ENCODE peak calls at places on chromosomes 5 and 9, in seven cellular contexts. O, H, E, Q, F, L and A are unnamed samples. For H3K4me1, the result is how much of the 10 kb centered on the place peaks cover.

GRCh38 chr5:152332696-152333095 is 72.4 kb downstream of the NMUR2 start:
- DNase-seq in O (no peak), H (no peak), E (no peak), Q (no peak), F (no peak), L (no peak), A (no peak)

GRCh38 chr9:84669293-84670105 is at the start of gene NTRK2:
- DNase-seq in O (no peak), H (peak), E (no peak), Q (peak), F (no peak), L (peak), A (no peak)

GRCh38 chr5:164627051-164627450 is 1121.6 kb downstream of the MAT2B start:
- DNase-seq in O (no peak), H (no peak), E (no peak), Q (no peak), F (no peak), L (no peak), A (no peak)

GRCh38 chr5:98872679-98873078 is 56.1 kb downstream of the CHD1 start:
- DNase-seq in O (peak), H (no peak), E (no peak), Q (no peak), F (no peak), L (peak), A (no peak)

GRCh38 chr5:35608881-35609779 is 8.5 kb upstream of the SPEF2 start:
- DNase-seq in O (no peak), H (no peak), E (no peak), Q (no peak), F (no peak), L (no peak), A (no peak)

GRCh38 chr9:133919253-133920115 is 72.6 kb downstream of the VAV2 start:
- DNase-seq in O (no peak), H (no peak), E (no peak), Q (peak), F (no peak), L (peak), A (no peak)

GRCh38 chr5:90590-91547 is 1.1 kb upstream of the PLEKHG4B start:
- DNase-seq in O (no peak), H (no peak), E (peak), Q (no peak), F (no peak), L (no peak), A (no peak)

GRCh38 chr9:16121593-16121992 is 568.8 kb downstream of the CCDC171 start:
- DNase-seq in O (no peak), H (no peak), E (no peak), Q (no peak), F (no peak), L (peak), A (no peak)

GRCh38 chr5:9112520-9113291 is 433.2 kb downstream of the SEMA5A start:
- DNase-seq in O (no peak), H (no peak), E (no peak), Q (no peak), F (no peak), L (peak), A (no peak)

GRCh38 chr5:174074369-174074768 is 28.9 kb downstream of the NSG2 start:
- DNase-seq in O (no peak), H (no peak), E (no peak), Q (no peak), F (no peak), L (no peak), A (no peak)

GRCh38 chr9:122334916-122335315 is 35.9 kb upstream of the PTGS1 start:
- DNase-seq in O (no peak), H (no peak), E (no peak), Q (no peak), F (no peak), L (peak), A (no peak)

GRCh38 chr5:41851116-41851515 is 19.1 kb downstream of the OXCT1 start:
- DNase-seq in O (no peak), H (no peak), E (no peak), Q (no peak), F (no peak), L (no peak), A (no peak)

GRCh38 chr9:35385042-35385441 is 104.9 kb upstream of the RUSC2 start:
- DNase-seq in O (no peak), H (no peak), E (no peak), Q (no peak), F (no peak), L (peak), A (no peak)

GRCh38 chr9:10331157-10331556 is 281.6 kb downstream of the PTPRD start:
- DNase-seq in O (no peak), H (no peak), E (no peak), Q (no peak), F (no peak), L (no peak), A (no peak)

GRCh38 chr5:51384281-51384840 is 1.1 kb downstream of the ISL1 start:
- DNase-seq in O (no peak), H (no peak), E (no peak), Q (no peak), F (no peak), L (no peak), A (no peak)

GRCh38 chr9:128159784-128160602 is at the start of gene BBLN:
- DNase-seq in O (peak), H (peak), E (peak), Q (peak), F (peak), L (peak), A (peak)

GRCh38 chr5:122311888-122312669 is at the start of gene SNCAIP:
- DNase-seq in O (peak), H (peak), E (peak), Q (peak), F (peak), L (peak), A (peak)

GRCh38 chr5:133934822-133935793 is 33.3 kb downstream of the C5orf15 start:
- DNase-seq in O (no peak), H (peak), E (no peak), Q (no peak), F (no peak), L (no peak), A (no peak)

GRCh38 chr5:160054831-160055230 is 45.9 kb downstream of the TTC1 start:
- DNase-seq in O (no peak), H (no peak), E (no peak), Q (no peak), F (no peak), L (peak), A (no peak)

GRCh38 chr9:33510264-33511183 is 13.5 kb upstream of the ANKRD18B start:
- DNase-seq in O (peak), H (peak), E (peak), Q (peak), F (peak), L (peak), A (peak)

GRCh38 chr9:81320909-81321482 is 368.4 kb downstream of the TLE1 start:
- DNase-seq in O (no peak), H (no peak), E (no peak), Q (no peak), F (no peak), L (no peak), A (no peak)

GRCh38 chr5:158385982-158386381 is 527.0 kb upstream of the CLINT1 start:
- DNase-seq in O (no peak), H (no peak), E (no peak), Q (no peak), F (no peak), L (no peak), A (no peak)

GRCh38 chr5:94361832-94362754 is 256.3 kb downstream of the KIAA0825 start:
- DNase-seq in O (no peak), H (no peak), E (no peak), Q (no peak), F (no peak), L (no peak), A (no peak)

GRCh38 chr9:115204827-115205506 is 87.0 kb upstream of the TNC start:
- DNase-seq in O (no peak), H (no peak), E (no peak), Q (no peak), F (no peak), L (peak), A (no peak)

GRCh38 chr9:33506626-33507370 is 17.3 kb upstream of the ANKRD18B start:
- DNase-seq in O (peak), H (no peak), E (no peak), Q (no peak), F (no peak), L (peak), A (no peak)

DNA sequence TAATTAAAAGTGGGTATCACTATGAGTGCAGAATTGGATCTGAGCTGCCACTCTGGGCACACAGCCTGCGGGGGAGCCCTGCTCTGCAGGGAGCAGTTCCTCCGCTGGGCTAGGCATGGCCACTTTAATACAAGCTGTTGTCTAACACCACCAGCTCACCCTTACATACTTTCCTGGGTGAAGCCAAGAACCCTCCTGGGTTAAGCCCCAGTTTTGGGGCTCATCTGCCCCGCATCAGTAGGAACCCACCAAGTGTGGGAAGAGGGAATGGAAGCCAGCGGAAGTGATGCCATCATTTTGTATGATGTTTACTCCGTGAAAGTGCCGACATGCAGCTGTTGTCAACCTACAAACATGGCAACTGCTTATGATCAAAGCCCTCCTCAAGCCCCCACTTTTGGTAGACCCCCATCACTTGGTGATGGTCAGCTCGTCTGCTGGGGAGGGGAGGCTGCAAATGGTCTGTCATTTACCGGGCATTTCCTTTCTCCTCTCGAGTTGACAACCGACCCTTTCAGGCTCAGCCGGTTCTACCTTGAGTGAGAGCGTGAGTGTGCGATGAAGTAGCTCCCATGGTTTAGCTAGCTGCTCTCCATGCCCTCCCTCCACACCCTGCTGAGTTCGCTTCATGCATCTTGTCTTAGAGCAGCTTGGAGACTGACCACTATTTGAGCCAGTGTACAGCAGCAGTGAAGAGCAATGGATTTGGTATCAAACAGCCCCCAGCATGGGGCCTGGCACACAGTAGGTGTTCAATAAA is 95.3 kb upstream of the IER5L start:
- DNase-seq in O (no peak), H (peak), E (no peak), Q (peak), F (peak), L (no peak), A (no peak)
- H3K4me1 ChIP-seq in O (under half), H (half or more), E (under half), Q (under half), F (under half), L (under half), A (under half)

GRCh38 chr5:37789991-37790390 is 49.9 kb downstream of the GDNF start:
- DNase-seq in O (no peak), H (no peak), E (no peak), Q (no peak), F (no peak), L (peak), A (no peak)

GRCh38 chr5:37791321-37791720 is 48.5 kb downstream of the GDNF start:
- DNase-seq in O (no peak), H (no peak), E (no peak), Q (no peak), F (no peak), L (no peak), A (no peak)

GRCh38 chr5:37787742-37788141 is 52.1 kb downstream of the GDNF start:
- DNase-seq in O (no peak), H (no peak), E (no peak), Q (no peak), F (no peak), L (no peak), A (no peak)

GRCh38 chr5:37786416-37786815 is 53.4 kb downstream of the GDNF start:
- DNase-seq in O (no peak), H (no peak), E (no peak), Q (no peak), F (no peak), L (no peak), A (no peak)

DNA sequence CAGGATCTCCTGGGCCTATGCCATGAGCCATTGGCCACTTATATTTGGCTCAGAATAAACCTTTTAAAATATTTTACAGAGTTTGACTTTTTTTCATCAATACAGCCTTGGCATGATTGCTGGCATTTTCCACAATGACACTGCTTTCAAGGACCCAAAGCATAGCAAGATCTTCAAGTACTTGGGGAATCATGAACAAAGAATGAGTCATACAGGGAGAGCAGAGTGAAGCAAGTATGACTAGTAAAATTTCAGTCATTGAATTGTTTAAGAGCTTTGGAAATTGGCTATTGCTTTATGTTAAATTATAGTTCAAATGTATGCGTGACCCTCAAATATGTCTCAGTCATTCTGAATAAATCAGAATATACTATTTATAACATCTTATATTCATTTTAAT is 53.0 kb downstream of the GDNF start:
- DNase-seq in O (peak), H (no peak), E (no peak), Q (no peak), F (no peak), L (peak), A (no peak)
- H3K4me3 ChIP-seq in O (no peak), H (no peak), E (no peak), Q (no peak), F (no peak), L (no peak), A (no peak)

GRCh38 chr9:116572095-116572748 is 114.9 kb upstream of the TRIM32 start:
- DNase-seq in O (peak), H (no peak), E (peak), Q (peak), F (peak), L (peak), A (peak)
- TF ChIP-seq POLR2A in O (no peak), H (no peak), E (no peak), Q (no peak), F (no peak), L (peak), A (no peak)

GRCh38 chr9:124835026-124835501 is 18.2 kb upstream of the WDR38 start:
- DNase-seq in O (peak), H (no peak), E (peak), Q (peak), F (peak), L (peak), A (peak)
- H3K4me1 ChIP-seq in O (under half), H (under half), E (under half), Q (half or more), F (under half), L (under half), A (under half)

GRCh38 chr9:130933114-130934046 is 5.7 kb downstream of the FIBCD1 start:
- DNase-seq in O (no peak), H (no peak), E (no peak), Q (no peak), F (no peak), L (peak), A (no peak)
- H3K4me3 ChIP-seq in O (no peak), H (no peak), E (no peak), Q (no peak), F (peak), L (peak), A (no peak)

DNA sequence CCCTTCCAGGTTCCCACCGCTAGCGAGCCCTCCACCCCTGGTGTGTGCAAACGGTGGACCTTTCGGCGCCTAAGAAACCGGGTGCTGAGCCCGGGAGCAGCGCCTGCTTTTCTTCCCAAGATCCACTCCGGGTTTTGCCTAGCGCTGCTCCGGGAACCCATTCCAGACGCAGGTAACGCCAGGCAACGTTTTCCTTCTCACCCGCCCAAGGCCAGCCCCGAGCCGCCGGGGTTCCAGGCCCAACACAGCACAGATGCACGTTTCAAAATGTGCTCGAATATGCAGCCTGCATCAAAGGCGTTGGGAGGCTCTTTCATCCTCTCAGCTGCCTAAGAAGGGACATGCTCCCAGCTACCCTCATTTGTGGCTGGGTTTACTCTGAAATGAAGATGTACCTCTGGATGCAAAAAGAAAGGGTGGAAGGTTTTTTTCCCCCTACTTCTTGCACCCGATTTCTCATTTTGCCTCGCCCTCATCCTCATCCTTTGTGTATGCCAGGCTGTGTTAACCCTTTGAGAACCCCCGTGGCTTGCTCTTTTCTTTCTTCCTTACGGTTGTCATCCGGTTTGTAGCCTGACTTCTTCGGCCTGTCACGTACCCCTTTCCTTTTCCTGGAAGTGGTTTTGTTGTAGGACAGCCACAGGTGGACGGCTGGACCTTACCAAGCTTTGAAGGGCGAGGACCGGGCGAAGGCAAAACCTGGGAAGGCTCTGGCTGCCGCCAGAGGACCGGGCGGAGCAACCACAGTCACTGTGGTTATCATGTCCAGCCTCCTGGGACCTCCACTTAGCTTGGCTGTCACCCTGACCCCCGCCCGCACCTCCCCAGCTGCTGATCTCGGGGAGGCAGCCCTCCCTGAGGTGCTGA is 227.0 kb downstream of the SMARCA2 start:
- DNase-seq in O (peak), H (peak), E (peak), Q (peak), F (peak), L (peak), A (peak)
- TF ChIP-seq POLR2A in O (peak), H (no peak), E (no peak), Q (peak), F (no peak), L (no peak), A (peak)

DNA sequence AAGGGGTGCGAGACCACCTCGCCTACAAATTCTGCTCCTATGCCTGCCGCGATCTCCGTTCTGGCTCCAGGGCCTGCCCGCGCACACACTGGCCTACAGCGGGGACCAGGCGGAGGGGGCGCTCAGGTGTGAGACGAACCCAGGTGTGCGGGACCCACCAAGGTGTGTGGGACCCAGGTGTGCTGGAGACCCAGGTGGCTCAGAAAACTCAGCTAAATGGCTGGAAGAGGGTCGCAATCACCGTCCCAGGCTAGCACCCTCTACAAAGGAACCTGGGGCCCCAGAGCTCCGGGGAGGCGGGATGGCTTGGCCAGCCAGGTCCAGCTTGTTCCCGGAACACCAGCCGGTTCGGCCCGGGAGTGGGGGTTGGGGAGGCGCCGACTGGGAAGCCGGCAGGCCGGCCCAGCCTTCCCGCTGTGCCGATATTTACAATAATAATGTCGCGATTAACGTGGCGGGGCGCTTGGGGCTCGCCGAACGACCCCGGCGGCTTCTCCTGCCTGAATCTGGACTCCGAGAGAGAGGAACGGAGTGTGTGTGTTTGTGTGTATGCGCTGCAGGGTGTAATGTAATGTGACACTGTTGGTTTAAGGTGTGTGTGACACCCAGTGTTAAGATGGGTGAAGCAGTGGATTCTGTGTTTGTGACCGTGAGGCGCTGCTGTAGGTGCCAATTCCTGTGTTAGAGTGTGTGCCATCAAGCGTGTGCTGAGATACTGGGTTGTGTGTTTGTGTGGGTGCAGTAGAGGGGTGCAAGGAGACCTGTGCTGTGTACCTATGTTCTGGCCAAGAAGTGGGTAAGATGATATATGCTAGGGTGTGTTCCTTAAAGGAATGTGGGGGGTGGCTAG is 1.4 kb downstream of the PCDH1 start:
- DNase-seq in O (no peak), H (peak), E (peak), Q (no peak), F (no peak), L (no peak), A (peak)
- H3K4me1 ChIP-seq in O (under half), H (under half), E (half or more), Q (half or more), F (under half), L (under half), A (under half)

GRCh38 chr5:96572864-96573512 is 89.2 kb upstream of the CAST start:
- DNase-seq in O (no peak), H (no peak), E (no peak), Q (no peak), F (no peak), L (peak), A (no peak)

GRCh38 chr5:96582343-96582742 is 79.8 kb upstream of the CAST start:
- DNase-seq in O (no peak), H (no peak), E (no peak), Q (no peak), F (no peak), L (peak), A (no peak)

GRCh38 chr5:96573513-96573894 is 88.7 kb upstream of the CAST start:
- DNase-seq in O (no peak), H (no peak), E (no peak), Q (no peak), F (no peak), L (no peak), A (no peak)

GRCh38 chr5:96579711-96580110 is 82.5 kb upstream of the CAST start:
- DNase-seq in O (no peak), H (no peak), E (no peak), Q (no peak), F (no peak), L (no peak), A (no peak)

GRCh38 chr5:96577909-96578308 is 84.3 kb upstream of the CAST start:
- DNase-seq in O (no peak), H (no peak), E (no peak), Q (no peak), F (no peak), L (peak), A (no peak)
- H3K4me3 ChIP-seq in O (no peak), H (no peak), E (no peak), Q (no peak), F (no peak), L (no peak), A (no peak)